ENCODE peak calls at places on chromosomes 6 and 20, in four cellular contexts. E, S, J and A are unnamed samples.

GRCh38 chr20:4401601-4402000 is 320.1 kb upstream of the PRND start:
- DNase-seq in J (no peak), E (no peak), S (no peak), A (no peak)

GRCh38 chr6:100269189-100269588 is 195.5 kb downstream of the SIM1 start:
- DNase-seq in S (no peak), E (no peak), J (no peak), A (no peak)

GRCh38 chr20:62159835-62160234 is 16.3 kb downstream of the SS18L1 start:
- DNase-seq in E (no peak), S (no peak), J (no peak), A (no peak)

GRCh38 chr6:169168706-169169105 is 84.9 kb downstream of the THBS2 start:
- DNase-seq in S (no peak), J (no peak), E (no peak), A (no peak)

GRCh38 chr6:31877651-31878161 is 1.1 kb downstream of the SLC44A4 start:
- DNase-seq in E (peak), J (no peak), S (peak), A (no peak)

GRCh38 chr6:20696676-20697075 is 162.4 kb downstream of the CDKAL1 start:
- DNase-seq in S (no peak), J (no peak), E (no peak), A (no peak)

GRCh38 chr6:170222498-170223471 is 68.1 kb downstream of the DLL1 start:
- DNase-seq in J (no peak), S (peak), E (no peak), A (no peak)

GRCh38 chr6:161745594-161745993 is 471.7 kb upstream of the AGPAT4 start:
- DNase-seq in J (no peak), E (no peak), S (no peak), A (no peak)

GRCh38 chr20:57809661-57810172 is 99.9 kb upstream of the PMEPA1 start:
- DNase-seq in E (no peak), J (no peak), S (no peak), A (no peak)

GRCh38 chr6:168261234-168261633 is 58.3 kb downstream of the DACT2 start:
- DNase-seq in E (no peak), J (no peak), S (peak), A (no peak)

GRCh38 chr6:105272783-105273182 is 93.0 kb upstream of the POPDC3 start:
- DNase-seq in E (peak), J (no peak), S (peak), A (no peak)

GRCh38 chr6:138493413-138493812 is 5.9 kb downstream of the NHSL1 start:
- DNase-seq in E (no peak), S (no peak), J (no peak), A (no peak)

GRCh38 chr6:30411515-30412207 is 66.7 kb downstream of the RPP21 start:
- DNase-seq in S (peak), E (peak), J (peak), A (peak)

GRCh38 chr6:124002377-124003081 is 198.9 kb downstream of the NKAIN2 start:
- DNase-seq in J (no peak), E (no peak), S (no peak), A (no peak)

GRCh38 chr6:15843764-15844163 is 180.9 kb upstream of the DTNBP1 start:
- DNase-seq in S (peak), J (no peak), E (no peak), A (no peak)

GRCh38 chr20:60345106-60345505 is 386.9 kb downstream of the CDH26 start:
- DNase-seq in J (no peak), S (no peak), E (no peak), A (no peak)

GRCh38 chr20:38725959-38726848 is 1.9 kb downstream of the SLC32A1 start:
- DNase-seq in J (peak), S (no peak), E (peak), A (peak)

GRCh38 chr6:20680697-20681165 is 146.5 kb downstream of the CDKAL1 start:
- DNase-seq in S (peak), J (no peak), E (no peak), A (no peak)

GRCh38 chr6:17705778-17706579 is 746 bp downstream of the NUP153 start:
- DNase-seq in J (peak), E (peak), S (peak), A (peak)

GRCh38 chr6:130252527-130253237 is 29.9 kb upstream of the SAMD3 start:
- DNase-seq in E (no peak), S (peak), J (no peak), A (no peak)

GRCh38 chr20:32908334-32909292 is 49.9 kb downstream of the EFCAB8 start:
- DNase-seq in S (no peak), E (no peak), J (no peak), A (no peak)

GRCh38 chr6:156334961-156335360 is 442.2 kb upstream of the ARID1B start:
- DNase-seq in E (no peak), J (no peak), S (no peak), A (no peak)

GRCh38 chr6:130967502-130968469 is 95.3 kb downstream of the EPB41L2 start:
- DNase-seq in J (no peak), E (no peak), S (no peak), A (no peak)

GRCh38 chr20:47778398-47779354 is 6.6 kb downstream of the SULF2 start:
- DNase-seq in J (no peak), S (no peak), E (no peak), A (no peak)

GRCh38 chr6:169292340-169293124 is 38.9 kb upstream of the THBS2 start:
- DNase-seq in S (peak), J (no peak), E (peak), A (peak)

GRCh38 chr20:59170406-59171349 is 7.1 kb downstream of the ZNF831 start:
- DNase-seq in J (no peak), S (no peak), E (no peak), A (no peak)